ENCODE peak calls at places on chromosomes 6 and 20, in four cellular contexts. U is GM04504, E is NCI-H460, H is T-helper 9 cell. S is an unnamed sample.

GRCh38 chr20:36237477-36237876 is 1.2 kb downstream of the AAR2 start:
- DNase-seq in U (no peak), E (no peak), H (no peak), S (no peak)

GRCh38 chr6:148398244-148398643 is 55.6 kb downstream of the SASH1 start:
- DNase-seq in U (no peak), E (no peak), H (no peak), S (no peak)

GRCh38 chr6:135358251-135358821 is 139.2 kb downstream of the AHI1 start:
- DNase-seq in U (peak; percentile 79), E (no peak), H (no peak), S (no peak)

GRCh38 chr6:87756858-87757257 is 54.8 kb upstream of the AKIRIN2 start:
- DNase-seq in U (peak; percentile 70), E (no peak), H (no peak), S (no peak)

GRCh38 chr20:34531608-34532265 is 15.5 kb downstream of the DYNLRB1 start:
- DNase-seq in U (no peak), E (no peak), H (no peak), S (no peak)

GRCh38 chr6:11815231-11815630 is 36.6 kb upstream of the ADTRP start:
- DNase-seq in U (no peak), E (no peak), H (no peak), S (no peak)

GRCh38 chr6:73666393-73666792 is 12.6 kb upstream of the SLC17A5 start:
- DNase-seq in U (no peak), E (no peak), H (no peak), S (no peak)

GRCh38 chr6:168192195-168192900 is 113.3 kb upstream of the FRMD1 start:
- DNase-seq in U (no peak), E (no peak), H (no peak), S (peak; percentile 83)

GRCh38 chr6:9502991-9503761 is 911.7 kb downstream of the TFAP2A start:
- DNase-seq in U (no peak), E (peak; percentile 93), H (no peak), S (no peak)

GRCh38 chr20:52145587-52145986 is 46.0 kb downstream of the ZFP64 start:
- DNase-seq in U (no peak), E (no peak), H (no peak), S (no peak)

GRCh38 chr6:100388868-100389519 is 75.7 kb downstream of the SIM1 start:
- DNase-seq in U (no peak), E (no peak), H (no peak), S (no peak)

GRCh38 chr20:8756410-8756809 is 312.5 kb upstream of the PLCB4 start:
- DNase-seq in U (peak; percentile 78), E (peak; percentile 49), H (no peak), S (no peak)

GRCh38 chr6:26593278-26594127 is 3.2 kb upstream of the ABT1 start:
- DNase-seq in U (no peak), E (no peak), H (no peak), S (no peak)

GRCh38 chr6:28277746-28278145 is 3.6 kb upstream of the PGBD1 start:
- DNase-seq in U (no peak), E (no peak), H (no peak), S (no peak)

GRCh38 chr6:4347877-4348276 is 212.5 kb upstream of the ECI2 start:
- DNase-seq in U (no peak), E (no peak), H (no peak), S (no peak)

GRCh38 chr6:126888727-126889725 is 229.4 kb upstream of the RSPO3 start:
- DNase-seq in U (no peak), E (no peak), H (no peak), S (no peak)

GRCh38 chr6:126716012-126716411 is 376.1 kb downstream of the CENPW start:
- DNase-seq in U (no peak), E (no peak), H (no peak), S (no peak)

GRCh38 chr20:59495894-59496510 is 108.3 kb upstream of the PHACTR3 start:
- DNase-seq in U (peak; percentile 27), E (peak; percentile 67), H (peak; percentile 51), S (peak; percentile 47)

GRCh38 chr6:9233226-9233625 is 797.9 kb upstream of the SLC35B3 start:
- DNase-seq in U (no peak), E (no peak), H (no peak), S (no peak)

GRCh38 chr6:35481215-35481614 is 13.0 kb downstream of the RPL10A start:
- DNase-seq in U (no peak), E (no peak), H (no peak), S (no peak)

GRCh38 chr6:111591370-111591900 is 14.2 kb downstream of the TRAF3IP2 start:
- DNase-seq in U (peak; percentile 99), E (peak; percentile 93), H (no peak), S (no peak)

GRCh38 chr6:83546636-83547035 is 34.3 kb downstream of the PRSS35 start:
- DNase-seq in U (no peak), E (no peak), H (no peak), S (no peak)

GRCh38 chr20:37243076-37243936 is 18.3 kb downstream of the GHRH start:
- DNase-seq in U (no peak), E (no peak), H (no peak), S (no peak)

GRCh38 chr6:137092018-137092417 is 47.3 kb upstream of the IL20RA start:
- DNase-seq in U (no peak), E (no peak), H (no peak), S (no peak)

GRCh38 chr6:79115557-79115956 is 37.5 kb upstream of the PHIP start:
- DNase-seq in U (no peak), E (no peak), H (no peak), S (no peak)

GRCh38 chr6:146857180-146857959 is 258.6 kb downstream of the ADGB start:
- DNase-seq in U (peak; percentile 88), E (peak; percentile 74), H (peak; percentile 65), S (peak; percentile 84)

GRCh38 chr6:147879031-147879430 is 370.5 kb downstream of the SAMD5 start:
- DNase-seq in U (no peak), E (no peak), H (no peak), S (no peak)

GRCh38 chr20:2521369-2522305 is 12.9 kb upstream of the ZNF343 start:
- DNase-seq in U (no peak), E (peak; percentile 45), H (peak; percentile 41), S (peak; percentile 9)

GRCh38 chr6:52975580-52975979 is 19.5 kb downstream of the GSTA4 start:
- DNase-seq in U (no peak), E (no peak), H (no peak), S (no peak)

GRCh38 chr6:134317471-134318131 is at the start of gene SGK1:
- DNase-seq in U (no peak), E (no peak), H (peak; percentile 4), S (peak; percentile 20)

GRCh38 chr6:41464481-41464880 is 81.7 kb upstream of the FOXP4 start:
- DNase-seq in U (no peak), E (no peak), H (no peak), S (no peak)

GRCh38 chr20:11792229-11792953 is 125.3 kb upstream of the BTBD3 start:
- DNase-seq in U (no peak), E (no peak), H (no peak), S (peak; percentile 7)

GRCh38 chr20:50930139-50931047 is 844 bp downstream of the ADNP start:
- DNase-seq in U (no peak), E (no peak), H (no peak), S (peak; percentile 45)